ENCODE peak calls at places on chromosome 4, in six cellular contexts. X is mammary epithelial cell, H is prostate gland, N is IMR-90, S is left lung, K is MM.1S. B is an unnamed sample.

GRCh38 chr4:121998024-121998423 is 46.2 kb upstream of the TRPC3 start:
- DNase-seq in X (no peak), H (no peak), N (no peak), S (no peak), K (no peak), B (no peak)

GRCh38 chr4:176380352-176381157 is 60.8 kb downstream of the SPCS3 start:
- DNase-seq in X (no peak), H (no peak), N (no peak), S (no peak), K (no peak), B (no peak)

GRCh38 chr4:164997941-164998340 is 20.5 kb upstream of the TRIM61 start:
- DNase-seq in X (no peak), H (no peak), N (no peak), S (no peak), K (no peak), B (no peak)

GRCh38 chr4:53601251-53601764 is 10.0 kb upstream of the LNX1 start:
- DNase-seq in X (no peak), H (no peak), N (no peak), S (no peak), K (peak; percentile 6), B (no peak)

GRCh38 chr4:6011686-6012085 is 6.5 kb downstream of the C4orf50 start:
- DNase-seq in X (no peak), H (peak; percentile 49), N (no peak), S (no peak), K (no peak), B (peak; percentile 78)

GRCh38 chr4:159142254-159142653 is 39.4 kb downstream of the RAPGEF2 start:
- DNase-seq in X (peak; percentile 9), H (no peak), N (peak; percentile 64), S (no peak), K (no peak), B (no peak)

GRCh38 chr4:125956281-125956680 is 641.5 kb downstream of the FAT4 start:
- DNase-seq in X (no peak), H (no peak), N (no peak), S (no peak), K (no peak), B (no peak)

GRCh38 chr4:26723216-26723615 is 137.4 kb upstream of the STIM2 start:
- DNase-seq in X (no peak), H (no peak), N (no peak), S (no peak), K (no peak), B (no peak)

GRCh38 chr4:137283737-137284136 is 248.6 kb downstream of the PCDH18 start:
- DNase-seq in X (peak; percentile 17), H (no peak), N (peak; percentile 39), S (no peak), K (peak; percentile 12), B (no peak)

GRCh38 chr4:10033191-10033881 is 12.0 kb upstream of the SLC2A9 start:
- DNase-seq in X (no peak), H (no peak), N (peak; percentile 71), S (no peak), K (no peak), B (no peak)

GRCh38 chr4:24763631-24764302 is 31.6 kb upstream of the SOD3 start:
- DNase-seq in X (peak; percentile 97), H (peak; percentile 68), N (peak; percentile 74), S (peak; percentile 46), K (no peak), B (no peak)

GRCh38 chr4:3452376-3452775 is 10.6 kb downstream of the HGFAC start:
- DNase-seq in X (no peak), H (no peak), N (no peak), S (no peak), K (no peak), B (no peak)

GRCh38 chr4:126727461-126727860 is 905.3 kb upstream of the INTU start:
- DNase-seq in X (peak; percentile 65), H (no peak), N (peak; percentile 31), S (no peak), K (no peak), B (no peak)

GRCh38 chr4:7738458-7739076 is 201.1 kb downstream of the AFAP1 start:
- DNase-seq in X (no peak), H (no peak), N (no peak), S (no peak), K (no peak), B (no peak)

GRCh38 chr4:48375651-48376291 is 34.4 kb downstream of the SLAIN2 start:
- DNase-seq in X (peak; percentile 83), H (peak; percentile 49), N (peak; percentile 96), S (peak; percentile 45), K (no peak), B (no peak)

GRCh38 chr4:47334597-47335185 is 128.8 kb downstream of the COMMD8 start:
- DNase-seq in X (peak; percentile 25), H (no peak), N (peak; percentile 71), S (no peak), K (no peak), B (no peak)

GRCh38 chr4:33948921-33949320 is 2295.4 kb downstream of the ARAP2 start:
- DNase-seq in X (no peak), H (no peak), N (no peak), S (no peak), K (no peak), B (no peak)

GRCh38 chr4:108163352-108163751 is 5.4 kb downstream of the LEF1 start:
- DNase-seq in X (no peak), H (no peak), N (no peak), S (no peak), K (no peak), B (no peak)

GRCh38 chr4:2928242-2929155 is 34.7 kb downstream of the NOP14 start:
- DNase-seq in X (no peak), H (no peak), N (no peak), S (peak; percentile 35), K (no peak), B (peak; percentile 67)

GRCh38 chr4:155491336-155492131 is 114.8 kb upstream of the MAP9 start:
- DNase-seq in X (no peak), H (no peak), N (peak; percentile 40), S (no peak), K (peak; percentile 51), B (no peak)

GRCh38 chr4:180641495-180641894 is 1601.7 kb upstream of the TENM3 start:
- DNase-seq in X (no peak), H (no peak), N (no peak), S (no peak), K (no peak), B (no peak)

GRCh38 chr4:151933122-151933827 is 172.5 kb upstream of the GATB start:
- DNase-seq in X (no peak), H (no peak), N (no peak), S (no peak), K (no peak), B (no peak)

GRCh38 chr4:37914539-37914938 is 23.7 kb downstream of the TBC1D1 start:
- DNase-seq in X (no peak), H (no peak), N (no peak), S (no peak), K (no peak), B (no peak)

GRCh38 chr4:151150821-151151580 is 51.6 kb downstream of the RPS3A start:
- DNase-seq in X (no peak), H (no peak), N (no peak), S (no peak), K (no peak), B (no peak)

GRCh38 chr4:181952478-181952877 is 290.7 kb upstream of the TENM3 start:
- DNase-seq in X (peak; percentile 90), H (peak; percentile 54), N (peak; percentile 96), S (no peak), K (no peak), B (no peak)

GRCh38 chr4:107037188-107037587 is 1.1 kb upstream of the DKK2 start:
- DNase-seq in X (no peak), H (peak; percentile 4), N (peak; percentile 2), S (no peak), K (no peak), B (peak; percentile 69)

GRCh38 chr4:108783666-108784463 is 21.0 kb upstream of the ETNPPL start:
- DNase-seq in X (no peak), H (no peak), N (no peak), S (no peak), K (peak; percentile 30), B (no peak)

GRCh38 chr4:142168181-142168580 is 531.8 kb downstream of the IL15 start:
- DNase-seq in X (no peak), H (no peak), N (no peak), S (no peak), K (no peak), B (no peak)

GRCh38 chr4:96519291-96519690 is 679.4 kb downstream of the PDHA2 start:
- DNase-seq in X (no peak), H (no peak), N (no peak), S (no peak), K (no peak), B (no peak)

GRCh38 chr4:11777447-11777846 is 348.8 kb upstream of the HS3ST1 start:
- DNase-seq in X (no peak), H (no peak), N (no peak), S (no peak), K (no peak), B (no peak)

GRCh38 chr4:3324093-3324815 is 31.4 kb downstream of the RGS12 start:
- DNase-seq in X (no peak), H (no peak), N (no peak), S (no peak), K (no peak), B (peak; percentile 50)

GRCh38 chr4:87985097-87985886 is 9.8 kb downstream of the SPP1 start:
- DNase-seq in X (peak; percentile 57), H (no peak), N (peak; percentile 35), S (peak; percentile 64), K (peak; percentile 62), B (peak; percentile 64)
- TF ChIP-seq CTCF in X (peak; percentile 95), H (peak; percentile 7), N (peak; percentile 39), S (peak; percentile 24), K (peak; percentile 92), B (peak; percentile 59)

GRCh38 chr4:185394568-185395254 is 1.0 kb downstream of the LRP2BP start:
- DNase-seq in X (peak; percentile 46), H (no peak), N (no peak), S (no peak), K (no peak), B (no peak)
- H3K4me1 ChIP-seq in X (peaks cover 7% of the 10 kb centered on the region), H (no peaks in the 10 kb centered on the region), N (peaks cover 3% of the 10 kb centered on the region), S (peaks cover 7% of the 10 kb centered on the region), K (peaks cover 25% of the 10 kb centered on the region), B (peaks cover 12% of the 10 kb centered on the region)

GRCh38 chr4:186190456-186191265 is 706 bp upstream of the CYP4V2 start:
- DNase-seq in X (no peak), H (peak; percentile 33), N (no peak), S (peak; percentile 44), K (peak; percentile 73), B (peak; percentile 81)

GRCh38 chr4:186192068-186192751 is 843 bp downstream of the CYP4V2 start:
- DNase-seq in X (peak; percentile 50), H (peak; percentile 20), N (peak; percentile 48), S (no peak), K (peak; percentile 15), B (no peak)

GRCh38 chr4:186189656-186190055 is 1.7 kb upstream of the CYP4V2 start:
- DNase-seq in X (no peak), H (no peak), N (no peak), S (no peak), K (no peak), B (no peak)

GRCh38 chr4:186193851-186194250 is 2.5 kb downstream of the CYP4V2 start:
- DNase-seq in X (no peak), H (no peak), N (no peak), S (no peak), K (no peak), B (no peak)

GRCh38 chr4:186191266-186192067 is at the start of gene CYP4V2:
- DNase-seq in X (peak; percentile 75), H (peak; percentile 66), N (peak; percentile 72), S (peak; percentile 80), K (peak; percentile 93), B (peak; percentile 94)
- TF ChIP-seq CTCF in X (no peak), H (no peak), N (peak; percentile 36), S (peak; percentile 14), K (peak; percentile 35), B (peak; percentile 42)

GRCh38 chr4:119162174-119162573 is 26.5 kb downstream of the MYOZ2 start:
- DNase-seq in X (no peak), H (no peak), N (no peak), S (no peak), K (no peak), B (no peak)
- H3K4me1 ChIP-seq in X (no peaks in the 10 kb centered on the region), H (no peaks in the 10 kb centered on the region), N (no peaks in the 10 kb centered on the region), S (no peaks in the 10 kb centered on the region), K (no peaks in the 10 kb centered on the region), B (no peaks in the 10 kb centered on the region)

B was measured in upper lobe of right lung.